ENCODE peak calls at places on chromosomes 1 and 21, in nine cellular contexts. B is OCI-LY7; A is AG09309; O is progenitor cell of endocrine pancreas; H is WTC11; C is CD8-positive, alpha-beta T cell; I is heart left ventricle; M is ovary; T is kidney. D is an unnamed sample.

GRCh38 chr1:229461032-229461668 is 27.3 kb upstream of the ACTA1 start:
- DNase-seq in B (no peak), A (no peak), O (no peak), H (no peak), C (no peak), I (peak; percentile 49), M (no peak), T (no peak), D (no peak)

GRCh38 chr1:24964811-24965570 is 34.9 kb upstream of the RUNX3 start:
- DNase-seq in B (peak; percentile 91), A (peak; percentile 55), O (no peak), H (no peak), C (peak; percentile 77), I (no peak), M (no peak), T (peak; percentile 84), D (no peak)

GRCh38 chr21:43817157-43818086 is 28.0 kb downstream of the RRP1 start:
- DNase-seq in B (no peak), A (no peak), O (no peak), H (no peak), C (no peak), I (no peak), M (no peak), T (peak; percentile 67), D (no peak)

GRCh38 chr1:56406821-56407220 is 172.5 kb downstream of the PLPP3 start:
- DNase-seq in B (no peak), A (no peak), O (no peak), H (no peak), C (no peak), I (no peak), M (no peak), T (no peak), D (no peak)

GRCh38 chr1:169049258-169049936 is 57.1 kb upstream of the ATP1B1 start:
- DNase-seq in B (no peak), A (no peak), O (no peak), H (no peak), C (no peak), I (no peak), M (no peak), T (no peak), D (no peak)

GRCh38 chr1:216014046-216014445 is 409.2 kb downstream of the USH2A start:
- DNase-seq in B (no peak), A (no peak), O (no peak), H (no peak), C (no peak), I (no peak), M (no peak), T (no peak), D (no peak)

GRCh38 chr1:63698001-63698838 is 75.6 kb upstream of the ROR1 start:
- DNase-seq in B (no peak), A (no peak), O (no peak), H (no peak), C (no peak), I (peak; percentile 69), M (no peak), T (no peak), D (no peak)

GRCh38 chr1:78408830-78409229 is 81.9 kb upstream of the PTGFR start:
- DNase-seq in B (no peak), A (peak; percentile 48), O (no peak), H (no peak), C (no peak), I (no peak), M (no peak), T (no peak), D (no peak)

GRCh38 chr1:20413136-20413790 is 72.7 kb downstream of the CAMK2N1 start:
- DNase-seq in B (no peak), A (no peak), O (no peak), H (no peak), C (no peak), I (no peak), M (no peak), T (no peak), D (no peak)

GRCh38 chr1:51381964-51382363 is 51.6 kb upstream of the TTC39A start:
- DNase-seq in B (no peak), A (no peak), O (no peak), H (no peak), C (no peak), I (no peak), M (no peak), T (no peak), D (no peak)

GRCh38 chr1:95197616-95198252 is 36.3 kb upstream of the RWDD3 start:
- DNase-seq in B (no peak), A (no peak), O (no peak), H (no peak), C (no peak), I (no peak), M (no peak), T (no peak), D (no peak)

GRCh38 chr1:3678361-3679097 is 26.2 kb downstream of the TP73 start:
- DNase-seq in B (peak; percentile 32), A (no peak), O (no peak), H (peak; percentile 70), C (no peak), I (no peak), M (no peak), T (peak; percentile 77), D (no peak)

GRCh38 chr1:3677411-3677944 is 25.2 kb downstream of the TP73 start:
- DNase-seq in B (no peak), A (no peak), O (no peak), H (no peak), C (no peak), I (no peak), M (no peak), T (peak; percentile 26), D (no peak)

GRCh38 chr1:3675436-3675835 is 23.1 kb downstream of the TP73 start:
- DNase-seq in B (no peak), A (no peak), O (no peak), H (no peak), C (no peak), I (no peak), M (no peak), T (peak; percentile 69), D (no peak)

GRCh38 chr1:3679098-3679555 is 26.8 kb downstream of the TP73 start:
- DNase-seq in B (no peak), A (no peak), O (no peak), H (no peak), C (no peak), I (no peak), M (no peak), T (peak; percentile 49), D (no peak)

DNA sequence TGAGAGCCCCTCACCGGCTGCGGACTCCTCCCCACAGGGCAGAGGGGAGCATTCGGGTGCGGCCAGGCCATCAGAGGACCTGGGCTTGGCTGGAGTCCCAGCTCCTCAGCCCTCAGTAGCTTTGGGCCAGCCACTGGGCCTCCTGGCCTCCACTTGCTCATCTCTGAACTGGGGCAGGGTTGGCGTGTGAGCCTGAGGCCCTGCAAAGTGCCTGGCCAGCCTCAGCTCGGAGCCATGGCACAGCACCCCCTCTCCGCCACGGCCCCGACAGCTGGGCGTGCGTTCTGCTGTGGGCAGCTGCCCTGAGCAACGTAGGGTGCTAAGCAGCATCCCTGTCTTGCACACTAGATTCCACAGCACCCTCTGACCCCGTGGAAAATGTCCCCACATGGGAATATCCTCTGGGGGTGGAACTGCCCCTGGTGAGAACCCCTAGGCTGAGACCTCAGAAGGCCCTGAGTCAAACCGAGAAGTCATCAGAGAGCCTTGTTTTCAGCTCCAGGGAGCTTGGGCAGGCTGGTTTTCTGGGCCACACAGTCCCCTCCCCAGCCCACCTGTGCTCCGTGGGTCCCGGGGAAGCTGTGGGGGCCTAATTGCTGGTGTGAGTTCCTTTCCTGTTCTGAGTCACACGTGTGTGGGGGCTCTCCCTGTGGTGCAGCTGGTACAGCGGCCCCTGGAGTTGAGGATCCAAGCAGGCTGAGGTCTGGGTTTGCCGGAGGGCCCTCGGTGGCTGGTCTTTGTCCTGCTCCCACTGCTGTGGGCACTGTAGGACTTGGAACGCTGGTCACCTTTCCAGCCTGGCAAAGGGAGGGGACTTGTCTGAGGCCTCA is 24.5 kb downstream of the TP73 start:
- DNase-seq in B (no peak), A (no peak), O (no peak), H (no peak), C (no peak), I (no peak), M (no peak), T (peak; percentile 62), D (no peak)
- TF ChIP-seq CTCF in B (no peak), A (no peak), O (no peak), H (no peak), C (no peak), I (no peak), M (no peak), T (no peak), D (no peak)

DNA sequence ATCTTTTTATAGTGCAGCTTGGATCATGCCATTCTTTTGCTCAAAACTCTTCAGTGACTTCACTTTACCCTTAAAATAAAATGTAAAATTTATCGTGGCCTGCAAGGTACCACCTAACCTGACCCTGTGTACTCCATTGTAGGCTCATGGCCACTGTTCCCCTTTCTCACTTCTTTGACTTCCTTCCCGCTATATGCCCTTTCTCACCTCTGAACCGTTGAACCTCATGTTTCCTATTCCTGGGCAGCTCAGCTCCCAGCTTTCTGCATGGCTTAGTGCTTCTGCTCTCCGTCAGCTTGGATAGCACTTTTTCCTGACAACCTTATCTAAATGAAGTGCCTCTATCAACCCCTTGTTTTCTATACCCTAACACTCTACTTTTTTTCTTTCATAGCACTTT is 61.1 kb upstream of the GPR25 start:
- DNase-seq in B (no peak), A (no peak), O (no peak), H (no peak), C (no peak), I (no peak), M (no peak), T (no peak), D (no peak)
- TF ChIP-seq CTCF in B (no peak), A (no peak), O (no peak), H (no peak), C (no peak), I (no peak), M (no peak), T (no peak), D (no peak)

DNA sequence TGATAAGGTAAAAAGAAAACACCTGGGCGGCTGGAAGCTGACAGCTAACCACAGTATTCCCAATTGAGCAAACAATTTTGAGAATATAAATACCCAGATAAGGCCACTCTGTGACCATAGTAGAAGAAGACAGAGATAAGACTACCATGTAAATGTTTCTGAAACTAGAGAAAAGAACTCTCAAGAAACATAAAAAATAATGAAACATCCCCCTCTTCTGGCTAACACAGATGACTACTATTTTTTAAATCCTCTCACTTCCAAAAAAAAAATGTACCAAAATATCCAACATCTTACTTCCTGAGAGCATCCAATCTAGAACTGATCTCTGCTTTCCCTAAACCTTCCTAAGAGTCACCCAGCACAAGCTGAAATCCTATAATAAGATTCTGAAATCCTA is 125.9 kb downstream of the HFM1 start:
- DNase-seq in B (peak; percentile 4), A (peak; percentile 2), O (no peak), H (no peak), C (no peak), I (no peak), M (no peak), T (no peak), D (no peak)
- TF ChIP-seq CTCF in B (peak; percentile 62), A (peak; percentile 22), O (peak; percentile 37), H (no peak), C (no peak), I (no peak), M (no peak), T (peak; percentile 6), D (peak; percentile 52)

DNA sequence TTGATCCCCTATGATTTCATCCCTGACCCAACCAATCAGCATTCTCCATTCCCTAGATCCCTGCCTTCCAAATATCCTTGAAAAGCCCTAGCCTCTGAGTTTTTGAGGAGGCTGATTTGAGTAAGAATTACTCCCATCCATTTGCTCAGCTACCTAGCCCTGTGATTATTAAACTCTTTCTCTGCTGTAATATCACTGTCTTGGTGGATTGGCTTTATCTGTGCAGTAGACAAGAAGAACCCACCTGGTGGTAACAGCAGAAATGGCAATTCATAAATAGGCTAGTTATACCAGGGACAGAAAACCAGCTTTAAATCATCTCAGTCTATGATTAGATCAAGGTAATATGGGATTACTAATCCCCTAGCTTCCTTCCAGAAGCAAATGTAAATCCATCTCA is 13.0 kb downstream of the IL20 start:
- DNase-seq in B (peak; percentile 29), A (no peak), O (no peak), H (no peak), C (no peak), I (no peak), M (no peak), T (no peak), D (no peak)
- TF ChIP-seq CTCF in B (peak; percentile 64), A (no peak), O (peak; percentile 12), H (no peak), C (no peak), I (no peak), M (no peak), T (no peak), D (no peak)